ENCODE peak calls at places on chromosome 12, in ten cellular contexts. One of them, this sample, is unnamed. For H3K4me1, the result is how much of the 10 kb centered on the place peaks cover.

GRCh38 chr12:8996682-8997405 is 7.5 kb downstream of the KLRG1 start:
- DNase-seq in CD8-positive, alpha-beta T cell: peak
- DNase-seq in GM23248: peak
- DNase-seq in body of pancreas: no peak
- DNase-seq in BE2C: no peak
- DNase-seq in adipocyte: peak
- DNase-seq in H9: no peak
- DNase-seq in testis: peak
- DNase-seq in lung: no peak
- DNase-seq in heart left ventricle: no peak
- DNase-seq in this sample: no peak

GRCh38 chr12:103482365-103482764 is 13.4 kb downstream of the C12orf42 start:
- DNase-seq in CD8-positive, alpha-beta T cell: no peak
- DNase-seq in GM23248: no peak
- DNase-seq in body of pancreas: no peak
- DNase-seq in BE2C: no peak
- DNase-seq in adipocyte: no peak
- DNase-seq in H9: no peak
- DNase-seq in testis: no peak
- DNase-seq in lung: no peak
- DNase-seq in heart left ventricle: no peak
- DNase-seq in this sample: no peak

GRCh38 chr12:2299207-2299606 is 246.4 kb downstream of the CACNA1C start:
- DNase-seq in CD8-positive, alpha-beta T cell: no peak
- DNase-seq in GM23248: no peak
- DNase-seq in body of pancreas: peak
- DNase-seq in BE2C: no peak
- DNase-seq in adipocyte: no peak
- DNase-seq in H9: no peak
- DNase-seq in testis: no peak
- DNase-seq in lung: no peak
- DNase-seq in heart left ventricle: no peak
- DNase-seq in this sample: peak

GRCh38 chr12:100395811-100396210 is 38.9 kb downstream of the SLC17A8 start:
- DNase-seq in CD8-positive, alpha-beta T cell: no peak
- DNase-seq in GM23248: no peak
- DNase-seq in body of pancreas: no peak
- DNase-seq in BE2C: no peak
- DNase-seq in adipocyte: no peak
- DNase-seq in H9: no peak
- DNase-seq in testis: no peak
- DNase-seq in lung: no peak
- DNase-seq in heart left ventricle: no peak
- DNase-seq in this sample: no peak

GRCh38 chr12:124939428-124940142 is 25.1 kb upstream of the UBC start:
- DNase-seq in CD8-positive, alpha-beta T cell: peak
- DNase-seq in GM23248: peak
- DNase-seq in body of pancreas: peak
- DNase-seq in BE2C: peak
- DNase-seq in adipocyte: peak
- DNase-seq in H9: peak
- DNase-seq in testis: peak
- DNase-seq in lung: peak
- DNase-seq in heart left ventricle: peak
- DNase-seq in this sample: peak

GRCh38 chr12:109959411-109960093 is 36.6 kb downstream of the GIT2 start:
- DNase-seq in CD8-positive, alpha-beta T cell: no peak
- DNase-seq in GM23248: no peak
- DNase-seq in body of pancreas: no peak
- DNase-seq in BE2C: no peak
- DNase-seq in adipocyte: no peak
- DNase-seq in H9: no peak
- DNase-seq in testis: no peak
- DNase-seq in lung: no peak
- DNase-seq in heart left ventricle: no peak
- DNase-seq in this sample: no peak

GRCh38 chr12:89183985-89184435 is 168.3 kb downstream of the DUSP6 start:
- DNase-seq in CD8-positive, alpha-beta T cell: no peak
- DNase-seq in GM23248: peak
- DNase-seq in body of pancreas: peak
- DNase-seq in BE2C: no peak
- DNase-seq in adipocyte: peak
- DNase-seq in H9: no peak
- DNase-seq in testis: no peak
- DNase-seq in lung: peak
- DNase-seq in heart left ventricle: peak
- DNase-seq in this sample: no peak

GRCh38 chr12:98997-99396 is 32.4 kb downstream of the IQSEC3 start:
- DNase-seq in CD8-positive, alpha-beta T cell: no peak
- DNase-seq in GM23248: peak
- DNase-seq in body of pancreas: no peak
- DNase-seq in BE2C: no peak
- DNase-seq in adipocyte: peak
- DNase-seq in H9: peak
- DNase-seq in testis: no peak
- DNase-seq in lung: no peak
- DNase-seq in heart left ventricle: no peak
- DNase-seq in this sample: peak

GRCh38 chr12:109192358-109192757 is 76.0 kb downstream of the ACACB start:
- DNase-seq in CD8-positive, alpha-beta T cell: no peak
- DNase-seq in GM23248: peak
- DNase-seq in body of pancreas: no peak
- DNase-seq in BE2C: no peak
- DNase-seq in adipocyte: peak
- DNase-seq in H9: no peak
- DNase-seq in testis: no peak
- DNase-seq in lung: no peak
- DNase-seq in heart left ventricle: no peak
- DNase-seq in this sample: peak

GRCh38 chr12:131287015-131287937 is 333.6 kb downstream of the ADGRD1 start:
- DNase-seq in CD8-positive, alpha-beta T cell: no peak
- DNase-seq in GM23248: no peak
- DNase-seq in body of pancreas: no peak
- DNase-seq in BE2C: no peak
- DNase-seq in adipocyte: no peak
- DNase-seq in H9: no peak
- DNase-seq in testis: peak
- DNase-seq in lung: no peak
- DNase-seq in heart left ventricle: no peak
- DNase-seq in this sample: peak

DNA sequence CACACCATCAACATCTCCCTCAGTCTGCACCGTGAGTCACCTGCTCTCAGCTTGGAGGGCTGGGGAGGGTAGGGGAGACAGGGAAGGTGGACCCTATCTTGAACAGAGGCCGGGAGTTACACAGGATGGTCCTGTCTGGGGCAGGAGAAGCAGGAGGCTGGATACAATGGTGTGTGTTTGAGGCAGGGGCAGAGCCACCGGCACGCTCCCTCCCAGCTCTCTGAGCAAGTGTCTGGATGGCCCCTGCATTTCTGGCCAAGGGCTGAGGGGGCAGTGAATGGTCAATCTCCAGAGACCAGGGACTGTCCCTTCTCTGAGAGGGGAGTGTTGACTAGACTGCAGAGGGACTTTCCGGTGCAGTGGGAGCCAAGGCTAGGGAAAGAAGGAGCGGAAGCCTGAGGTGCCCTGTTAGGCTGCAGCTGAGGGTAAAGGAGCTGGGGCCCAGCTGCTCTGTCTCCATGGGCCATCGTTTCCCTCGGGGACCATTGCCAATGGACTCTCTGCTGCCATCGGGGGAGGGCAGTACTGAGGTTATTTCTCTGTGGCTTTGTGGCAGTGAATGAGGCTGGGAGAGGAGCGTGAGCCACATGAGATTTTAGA is 1.9 kb downstream of the LRP1-AS start:
- DNase-seq in CD8-positive, alpha-beta T cell: no peak
- DNase-seq in GM23248: peak
- DNase-seq in body of pancreas: no peak
- DNase-seq in BE2C: no peak
- DNase-seq in adipocyte: no peak
- DNase-seq in H9: no peak
- DNase-seq in testis: no peak
- DNase-seq in lung: no peak
- DNase-seq in heart left ventricle: no peak
- DNase-seq in this sample: no peak
- H3K4me1 ChIP-seq in CD8-positive, alpha-beta T cell: under half
- H3K4me1 ChIP-seq in GM23248: half or more
- H3K4me1 ChIP-seq in body of pancreas: under half
- H3K4me1 ChIP-seq in BE2C: under half
- H3K4me1 ChIP-seq in adipocyte: half or more
- H3K4me1 ChIP-seq in H9: under half
- H3K4me1 ChIP-seq in testis: half or more
- H3K4me1 ChIP-seq in lung: under half
- H3K4me1 ChIP-seq in heart left ventricle: under half
- H3K4me1 ChIP-seq in this sample: under half

GRCh38 chr12:123543541-123543940 is 10.0 kb upstream of the RILPL1 start:
- DNase-seq in CD8-positive, alpha-beta T cell: no peak
- DNase-seq in GM23248: no peak
- DNase-seq in body of pancreas: no peak
- DNase-seq in BE2C: no peak
- DNase-seq in adipocyte: no peak
- DNase-seq in H9: no peak
- DNase-seq in testis: no peak
- DNase-seq in lung: no peak
- DNase-seq in heart left ventricle: no peak
- DNase-seq in this sample: no peak

GRCh38 chr12:123550700-123551099 is 17.2 kb upstream of the RILPL1 start:
- DNase-seq in CD8-positive, alpha-beta T cell: no peak
- DNase-seq in GM23248: no peak
- DNase-seq in body of pancreas: no peak
- DNase-seq in BE2C: no peak
- DNase-seq in adipocyte: no peak
- DNase-seq in H9: no peak
- DNase-seq in testis: no peak
- DNase-seq in lung: no peak
- DNase-seq in heart left ventricle: no peak
- DNase-seq in this sample: no peak

GRCh38 chr12:123546281-123546680 is 12.8 kb upstream of the RILPL1 start:
- DNase-seq in CD8-positive, alpha-beta T cell: no peak
- DNase-seq in GM23248: peak
- DNase-seq in body of pancreas: no peak
- DNase-seq in BE2C: no peak
- DNase-seq in adipocyte: peak
- DNase-seq in H9: no peak
- DNase-seq in testis: no peak
- DNase-seq in lung: no peak
- DNase-seq in heart left ventricle: no peak
- DNase-seq in this sample: peak

DNA sequence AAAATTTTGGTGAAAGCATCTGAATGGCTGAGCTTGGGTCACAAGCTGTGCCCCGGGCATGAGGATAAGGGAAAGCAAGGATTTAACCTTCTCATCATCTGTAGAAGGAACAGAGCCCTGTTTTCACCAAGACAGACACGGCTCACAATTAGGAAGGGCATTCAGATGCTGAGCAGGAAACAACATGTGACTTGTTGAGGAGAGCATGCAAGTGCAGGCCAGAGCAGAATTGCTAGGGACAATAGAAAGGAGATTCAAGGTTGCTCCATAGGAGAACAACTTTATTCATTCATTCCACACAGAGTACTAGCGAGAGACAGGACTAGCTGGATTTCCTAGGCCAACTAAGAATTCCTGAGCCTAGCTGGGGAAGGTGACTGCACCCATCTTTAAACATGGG is 14.6 kb upstream of the RILPL1 start:
- DNase-seq in CD8-positive, alpha-beta T cell: no peak
- DNase-seq in GM23248: no peak
- DNase-seq in body of pancreas: no peak
- DNase-seq in BE2C: no peak
- DNase-seq in adipocyte: no peak
- DNase-seq in H9: no peak
- DNase-seq in testis: no peak
- DNase-seq in lung: no peak
- DNase-seq in heart left ventricle: no peak
- DNase-seq in this sample: no peak
- H3K4me1 ChIP-seq in CD8-positive, alpha-beta T cell: under half
- H3K4me1 ChIP-seq in GM23248: under half
- H3K4me1 ChIP-seq in body of pancreas: under half
- H3K4me1 ChIP-seq in BE2C: under half
- H3K4me1 ChIP-seq in adipocyte: under half
- H3K4me1 ChIP-seq in H9: under half
- H3K4me1 ChIP-seq in testis: under half
- H3K4me1 ChIP-seq in lung: under half
- H3K4me1 ChIP-seq in heart left ventricle: under half
- H3K4me1 ChIP-seq in this sample: under half

GRCh38 chr12:46438256-46438655 is 65.7 kb upstream of the SLC38A2 start:
- DNase-seq in CD8-positive, alpha-beta T cell: no peak
- DNase-seq in GM23248: no peak
- DNase-seq in body of pancreas: no peak
- DNase-seq in BE2C: no peak
- DNase-seq in adipocyte: no peak
- DNase-seq in H9: no peak
- DNase-seq in testis: no peak
- DNase-seq in lung: no peak
- DNase-seq in heart left ventricle: no peak
- DNase-seq in this sample: no peak
- H3K4me1 ChIP-seq in CD8-positive, alpha-beta T cell: under half
- H3K4me1 ChIP-seq in GM23248: under half
- H3K4me1 ChIP-seq in body of pancreas: under half
- H3K4me1 ChIP-seq in BE2C: under half
- H3K4me1 ChIP-seq in adipocyte: under half
- H3K4me1 ChIP-seq in H9: under half
- H3K4me1 ChIP-seq in testis: under half
- H3K4me1 ChIP-seq in lung: under half
- H3K4me1 ChIP-seq in heart left ventricle: under half
- H3K4me1 ChIP-seq in this sample: under half

GRCh38 chr12:132505852-132506219 is 15.9 kb downstream of the FBRSL1 start:
- DNase-seq in CD8-positive, alpha-beta T cell: no peak
- DNase-seq in GM23248: no peak
- DNase-seq in body of pancreas: no peak
- DNase-seq in BE2C: no peak
- DNase-seq in adipocyte: no peak
- DNase-seq in H9: no peak
- DNase-seq in testis: no peak
- DNase-seq in lung: no peak
- DNase-seq in heart left ventricle: no peak
- DNase-seq in this sample: no peak

GRCh38 chr12:132506730-132507538 is 17.0 kb downstream of the FBRSL1 start:
- DNase-seq in CD8-positive, alpha-beta T cell: peak
- DNase-seq in GM23248: peak
- DNase-seq in body of pancreas: peak
- DNase-seq in BE2C: peak
- DNase-seq in adipocyte: peak
- DNase-seq in H9: peak
- DNase-seq in testis: peak
- DNase-seq in lung: peak
- DNase-seq in heart left ventricle: peak
- DNase-seq in this sample: peak

GRCh38 chr12:132505105-132505851 is 15.3 kb downstream of the FBRSL1 start:
- DNase-seq in CD8-positive, alpha-beta T cell: no peak
- DNase-seq in GM23248: no peak
- DNase-seq in body of pancreas: peak
- DNase-seq in BE2C: no peak
- DNase-seq in adipocyte: no peak
- DNase-seq in H9: no peak
- DNase-seq in testis: no peak
- DNase-seq in lung: peak
- DNase-seq in heart left ventricle: no peak
- DNase-seq in this sample: no peak

GRCh38 chr12:132507656-132508055 is 17.7 kb downstream of the FBRSL1 start:
- DNase-seq in CD8-positive, alpha-beta T cell: no peak
- DNase-seq in GM23248: no peak
- DNase-seq in body of pancreas: no peak
- DNase-seq in BE2C: no peak
- DNase-seq in adipocyte: no peak
- DNase-seq in H9: no peak
- DNase-seq in testis: no peak
- DNase-seq in lung: no peak
- DNase-seq in heart left ventricle: no peak
- DNase-seq in this sample: peak

GRCh38 chr12:132506328-132506727 is 16.4 kb downstream of the FBRSL1 start:
- DNase-seq in CD8-positive, alpha-beta T cell: no peak
- DNase-seq in GM23248: no peak
- DNase-seq in body of pancreas: peak
- DNase-seq in BE2C: no peak
- DNase-seq in adipocyte: no peak
- DNase-seq in H9: no peak
- DNase-seq in testis: no peak
- DNase-seq in lung: no peak
- DNase-seq in heart left ventricle: no peak
- DNase-seq in this sample: no peak
- H3K4me1 ChIP-seq in CD8-positive, alpha-beta T cell: half or more
- H3K4me1 ChIP-seq in GM23248: under half
- H3K4me1 ChIP-seq in body of pancreas: half or more
- H3K4me1 ChIP-seq in BE2C: under half
- H3K4me1 ChIP-seq in adipocyte: under half
- H3K4me1 ChIP-seq in H9: under half
- H3K4me1 ChIP-seq in testis: half or more
- H3K4me1 ChIP-seq in lung: half or more
- H3K4me1 ChIP-seq in heart left ventricle: half or more
- H3K4me1 ChIP-seq in this sample: under half

This sample was measured in endodermal cell.